ENCODE peak calls at places on chromosomes 16 and 17, in eight cellular contexts. I is AG04450, R is ascending aorta, C is OCI-LY7, V is ovary, X is transverse colon, D is neural progenitor cell, F is adrenal gland. Q is an unnamed sample.

GRCh38 chr17:78127888-78128615 is 503 bp downstream of the TMC6 start:
- DNase-seq in X (peak; percentile 51), I (no peak), C (peak; percentile 40), R (no peak), V (no peak), D (peak; percentile 76), F (no peak), Q (peak; percentile 72)

GRCh38 chr16:84331998-84332780 is 36.1 kb upstream of the ATP2C2 start:
- DNase-seq in D (no peak), R (no peak), F (no peak), I (no peak), C (no peak), X (no peak), V (no peak), Q (no peak)

GRCh38 chr17:28491860-28492259 is 14.3 kb upstream of the FOXN1 start:
- DNase-seq in I (no peak), R (no peak), V (no peak), D (no peak), F (no peak), C (no peak), X (no peak), Q (no peak)

GRCh38 chr17:75763269-75763607 is 1.8 kb downstream of the GALK1 start:
- DNase-seq in I (no peak), R (no peak), F (no peak), C (no peak), X (no peak), V (no peak), D (no peak), Q (no peak)

GRCh38 chr17:28151001-28151400 is 108.5 kb downstream of the NLK start:
- DNase-seq in R (no peak), V (no peak), I (no peak), F (no peak), X (no peak), D (peak; percentile 55), C (no peak), Q (no peak)

GRCh38 chr16:3578610-3579551 is 1.7 kb upstream of the NLRC3 start:
- DNase-seq in R (no peak), F (no peak), V (no peak), C (peak; percentile 93), X (peak; percentile 62), D (no peak), I (no peak), Q (no peak)

GRCh38 chr17:70318061-70318460 is 148.7 kb downstream of the KCNJ2 start:
- DNase-seq in V (no peak), D (no peak), F (no peak), R (no peak), C (no peak), X (no peak), I (no peak), Q (no peak)

GRCh38 chr16:24737391-24737871 is 8.0 kb downstream of the TNRC6A start:
- DNase-seq in F (no peak), R (no peak), D (no peak), X (no peak), I (no peak), V (no peak), C (no peak), Q (no peak)

GRCh38 chr17:78284146-78284545 is 52.7 kb downstream of the TMEM235 start:
- DNase-seq in D (no peak), F (no peak), I (peak; percentile 38), X (no peak), R (no peak), V (no peak), C (no peak), Q (peak; percentile 80)

GRCh38 chr16:57894390-57895080 is 76.4 kb downstream of the CNGB1 start:
- DNase-seq in C (no peak), I (no peak), D (no peak), R (no peak), V (no peak), X (no peak), F (no peak), Q (no peak)

GRCh38 chr17:17542906-17543635 is 46.9 kb upstream of the RASD1 start:
- DNase-seq in R (no peak), V (no peak), I (no peak), F (no peak), C (no peak), D (no peak), X (no peak), Q (no peak)

GRCh38 chr17:15479697-15480096 is 12.3 kb upstream of the CDRT4 start:
- DNase-seq in I (no peak), D (no peak), F (no peak), C (no peak), V (no peak), X (no peak), R (no peak), Q (no peak)

GRCh38 chr16:15701975-15702970 is 52.2 kb downstream of the NDE1 start:
- DNase-seq in V (no peak), D (no peak), I (no peak), R (no peak), X (no peak), F (no peak), C (no peak), Q (no peak)

GRCh38 chr17:43479948-43480347 is 3.8 kb upstream of the DHX8 start:
- DNase-seq in I (no peak), C (no peak), D (no peak), V (no peak), R (no peak), F (no peak), X (no peak), Q (no peak)

GRCh38 chr17:56146005-56146404 is 7.3 kb upstream of the ANKFN1 start:
- DNase-seq in D (no peak), I (no peak), R (no peak), C (no peak), F (no peak), V (no peak), X (no peak), Q (no peak)

GRCh38 chr17:79811036-79811887 is 14.4 kb upstream of the CBX8 start:
- DNase-seq in F (no peak), X (no peak), R (no peak), I (no peak), V (peak; percentile 37), C (peak; percentile 72), D (peak; percentile 57), Q (peak; percentile 68)

GRCh38 chr17:17236295-17237025 is 508 bp downstream of the FLCN start:
- DNase-seq in F (no peak), D (peak; percentile 43), V (no peak), R (no peak), I (no peak), X (peak; percentile 34), C (no peak), Q (peak; percentile 52)

GRCh38 chr17:17018612-17019429 is 23.4 kb upstream of the MPRIP start:
- DNase-seq in C (no peak), F (peak; percentile 2), R (no peak), D (no peak), V (no peak), I (no peak), X (peak; percentile 45), Q (peak; percentile 74)

GRCh38 chr17:62888148-62888547 is 77.9 kb upstream of the TANC2 start:
- DNase-seq in F (no peak), X (no peak), C (no peak), I (no peak), R (no peak), V (no peak), D (no peak), Q (no peak)

GRCh38 chr16:81066700-81067099 is 10.3 kb downstream of the C16orf46 start:
- DNase-seq in F (no peak), C (no peak), R (no peak), V (no peak), X (no peak), I (no peak), D (no peak), Q (peak; percentile 27)

GRCh38 chr17:75845933-75846700 is 1.9 kb upstream of the UNC13D start:
- DNase-seq in V (no peak), C (no peak), X (peak; percentile 41), F (peak; percentile 58), D (no peak), I (no peak), R (no peak), Q (no peak)

DNA sequence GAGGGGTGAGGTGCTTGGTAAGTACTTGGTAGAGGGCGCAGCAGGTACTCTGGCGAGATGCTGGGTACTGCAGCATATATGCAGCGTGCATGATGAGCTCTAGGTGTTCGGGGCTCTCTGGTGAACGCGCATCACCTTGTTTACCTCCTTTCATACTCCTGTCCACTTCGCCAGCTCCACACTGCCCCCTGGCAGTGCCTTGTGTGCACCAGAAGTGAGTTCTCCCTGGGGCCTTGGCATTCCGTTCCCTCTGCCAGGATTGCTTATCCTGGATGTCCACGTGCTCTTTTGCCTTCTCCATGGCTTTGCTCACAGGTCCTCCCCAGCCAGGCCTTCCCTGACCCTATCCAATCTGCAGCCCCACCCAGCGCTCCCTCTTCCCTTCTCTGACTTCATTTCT is 154.2 kb downstream of the MRM1 start:
- DNase-seq in R (no peak), D (peak; percentile 70), I (no peak), X (peak; percentile 67), C (peak; percentile 13), V (no peak), F (no peak), Q (peak; percentile 22)
- TF ChIP-seq CTCF in R (no peak), D (peak; percentile 62), I (peak; percentile 29), X (peak; percentile 40), C (peak; percentile 65), V (no peak), F (peak; percentile 14), Q (peak; percentile 23)

DNA sequence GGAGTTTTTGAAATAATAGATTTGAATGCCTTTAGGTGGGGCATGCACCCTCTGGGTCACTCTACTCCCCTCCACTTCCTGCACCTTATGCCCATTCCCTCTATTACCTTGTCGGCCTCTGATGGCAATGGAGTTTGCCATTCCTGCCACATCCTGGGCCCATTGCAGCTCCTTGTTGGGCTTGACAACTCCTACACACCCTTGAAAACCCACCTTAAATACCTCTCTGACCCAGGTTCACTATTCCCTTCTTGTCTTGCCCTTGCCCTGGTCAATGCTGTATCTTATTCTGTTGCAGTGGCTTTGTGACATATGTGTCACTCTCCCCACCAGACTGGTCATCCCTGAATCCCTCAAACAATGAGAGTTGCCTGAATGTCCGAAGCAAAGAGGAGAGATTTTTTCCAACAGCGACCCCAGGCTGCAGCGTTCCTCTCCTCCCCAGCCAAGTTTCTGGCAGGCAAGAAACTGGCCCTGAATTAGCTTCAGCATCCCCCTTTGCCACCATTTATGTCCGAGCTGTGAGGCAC is 2.4 kb downstream of the CCR7 start:
- DNase-seq in F (no peak), X (no peak), C (no peak), D (no peak), V (no peak), I (no peak), R (no peak), Q (no peak)
- H3K9me3 ChIP-seq in F (no peaks in the 10 kb centered on the region), X (no peaks in the 10 kb centered on the region), C (peaks cover 9% of the 10 kb centered on the region), D (peaks cover 17% of the 10 kb centered on the region), V (no peaks in the 10 kb centered on the region), I (no peaks in the 10 kb centered on the region), R (no peaks in the 10 kb centered on the region), Q (peaks cover 3% of the 10 kb centered on the region)

GRCh38 chr16:1754204-1754603 is 17.1 kb downstream of the NME3 start:
- DNase-seq in X (no peak), V (no peak), R (no peak), F (no peak), C (no peak), D (no peak), I (no peak), Q (no peak)
- TF ChIP-seq CTCF in X (no peak), V (no peak), R (no peak), F (no peak), C (no peak), D (no peak), I (no peak), Q (no peak)

DNA sequence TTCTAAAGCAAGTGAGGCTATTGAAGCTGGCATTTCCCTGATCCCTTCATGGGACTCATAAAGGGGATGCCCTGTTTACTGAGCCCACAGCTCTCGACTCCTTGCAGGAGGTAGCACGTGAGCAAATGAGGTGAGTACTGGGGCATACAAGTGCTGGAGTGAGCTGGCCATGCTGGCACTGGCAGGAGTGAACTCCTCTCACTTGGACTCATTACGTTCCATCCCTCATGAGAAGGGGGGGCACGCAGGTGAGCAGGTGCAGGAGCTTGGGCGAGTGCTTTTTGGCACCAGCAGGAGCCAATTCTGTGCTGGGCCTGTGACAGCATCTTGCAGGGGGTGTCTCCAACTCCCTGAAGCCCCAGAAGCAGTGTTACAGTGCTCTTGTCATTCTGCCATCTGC is 337.1 kb upstream of the CA10 start:
- DNase-seq in X (no peak), C (no peak), R (no peak), V (no peak), F (no peak), D (no peak), I (no peak), Q (no peak)
- H3K9me3 ChIP-seq in X (no peaks in the 10 kb centered on the region), C (no peaks in the 10 kb centered on the region), R (no peaks in the 10 kb centered on the region), V (no peaks in the 10 kb centered on the region), F (no peaks in the 10 kb centered on the region), D (no peaks in the 10 kb centered on the region), I (peaks cover 10% of the 10 kb centered on the region), Q (no peaks in the 10 kb centered on the region)

Q was measured in hepatocyte.